ENCODE peak calls at places on chromosomes 4 and X, in seven cellular contexts. K is GM20000, G is A673, P is brain microvascular endothelial cell, T is heart right ventricle, Y is endothelial cell of umbilical vein, W is PC-3. J is an unnamed sample.

GRCh38 chr4:114077610-114078009 is 98.2 kb upstream of the ARSJ start:
- DNase-seq in G (peak; percentile 79), Y (peak; percentile 92), T (no peak), K (no peak), W (peak; percentile 77), P (peak; percentile 71), J (no peak)

GRCh38 chrX:43822015-43822414 is 60.2 kb downstream of the MAOB start:
- DNase-seq in G (no peak), T (no peak), W (peak; percentile 80), K (no peak), Y (no peak), P (no peak), J (no peak)

GRCh38 chr4:173505924-173506779 is 23.9 kb downstream of the HAND2 start:
- DNase-seq in T (peak; percentile 66), Y (peak; percentile 25), W (peak; percentile 56), K (peak; percentile 87), G (peak; percentile 89), P (peak; percentile 33), J (peak; percentile 79)

GRCh38 chr4:44446191-44446590 is 2.4 kb downstream of the KCTD8 start:
- DNase-seq in K (no peak), P (no peak), G (no peak), T (no peak), W (no peak), Y (no peak), J (no peak)

GRCh38 chr4:7160951-7161440 is 31.3 kb upstream of the SORCS2 start:
- DNase-seq in P (no peak), G (no peak), Y (no peak), T (no peak), W (no peak), K (no peak), J (no peak)

GRCh38 chr4:94342713-94343112 is at the start of gene HPGDS:
- DNase-seq in P (no peak), T (no peak), G (no peak), Y (no peak), W (no peak), K (no peak), J (no peak)

GRCh38 chr4:43113196-43113595 is 220.7 kb downstream of the GRXCR1 start:
- DNase-seq in K (no peak), T (no peak), Y (no peak), W (no peak), P (no peak), G (no peak), J (no peak)

GRCh38 chr4:169724251-169724650 is 33.5 kb downstream of the HPF1 start:
- DNase-seq in T (no peak), K (no peak), P (peak; percentile 31), W (no peak), Y (no peak), G (no peak), J (no peak)

GRCh38 chrX:13341491-13342101 is 21.7 kb upstream of the ATXN3L start:
- DNase-seq in G (no peak), Y (peak; percentile 59), K (no peak), T (no peak), W (peak; percentile 26), P (no peak), J (no peak)

GRCh38 chr4:102554482-102554881 is 53.3 kb downstream of the NFKB1 start:
- DNase-seq in K (no peak), T (peak; percentile 33), W (no peak), Y (no peak), G (no peak), P (peak; percentile 81), J (no peak)

GRCh38 chr4:87811977-87812376 is 12.6 kb downstream of the IBSP start:
- DNase-seq in T (no peak), Y (no peak), K (no peak), P (no peak), W (peak; percentile 3), G (no peak), J (no peak)

GRCh38 chrX:15359701-15360100 is 24.4 kb upstream of the PIGA start:
- DNase-seq in T (no peak), K (no peak), W (no peak), Y (no peak), P (no peak), G (no peak), J (no peak)

GRCh38 chrX:22351966-22352365 is 79.3 kb downstream of the CBLL2 start:
- DNase-seq in K (no peak), Y (peak; percentile 26), G (no peak), T (no peak), P (peak; percentile 5), W (peak; percentile 53), J (no peak)

GRCh38 chr4:158295053-158295452 is 84.8 kb downstream of the TMEM144 start:
- DNase-seq in W (no peak), Y (no peak), G (no peak), K (no peak), P (no peak), T (no peak), J (no peak)

GRCh38 chr4:47032405-47033106 is 1.2 kb downstream of the GABRB1 start:
- DNase-seq in K (peak; percentile 60), G (peak; percentile 87), W (no peak), Y (peak; percentile 38), T (peak; percentile 60), P (peak; percentile 56), J (peak; percentile 76)

DNA sequence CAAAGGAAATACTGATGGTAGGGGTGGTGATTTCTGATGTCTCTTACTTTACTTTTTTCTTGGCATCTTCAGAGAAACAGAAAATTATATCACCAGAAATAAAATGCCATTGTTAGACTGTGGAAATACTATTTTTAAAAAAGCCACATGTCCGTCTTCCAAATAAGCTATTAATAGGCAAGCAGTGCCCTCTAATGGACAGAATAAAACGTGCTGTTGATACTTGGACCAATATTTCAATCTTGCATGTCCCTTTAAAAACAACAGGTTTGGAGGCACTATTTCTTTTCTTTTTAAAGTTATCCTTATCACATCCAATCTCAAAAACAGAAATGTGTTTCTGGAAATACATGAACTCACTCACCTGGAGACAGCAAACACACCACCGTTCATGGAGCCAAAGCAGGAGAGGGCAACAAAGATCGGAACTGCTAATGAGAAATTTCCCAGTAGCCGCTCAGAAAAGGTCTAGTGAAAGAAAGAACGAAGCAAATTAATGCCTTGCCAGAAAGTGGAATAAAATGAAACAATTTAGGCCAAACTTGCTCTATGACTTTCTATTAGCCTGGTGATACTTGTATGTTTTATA is 59.2 kb downstream of the SLC7A11 start:
- DNase-seq in P (peak; percentile 60), W (peak; percentile 67), Y (peak; percentile 85), T (no peak), K (peak; percentile 15), G (peak; percentile 63), J (peak; percentile 10)
- TF ChIP-seq CTCF in P (peak; percentile 54), W (peak; percentile 73), Y (peak; percentile 48), T (peak; percentile 24), K (peak; percentile 40), G (peak; percentile 74), J (peak; percentile 65)

DNA sequence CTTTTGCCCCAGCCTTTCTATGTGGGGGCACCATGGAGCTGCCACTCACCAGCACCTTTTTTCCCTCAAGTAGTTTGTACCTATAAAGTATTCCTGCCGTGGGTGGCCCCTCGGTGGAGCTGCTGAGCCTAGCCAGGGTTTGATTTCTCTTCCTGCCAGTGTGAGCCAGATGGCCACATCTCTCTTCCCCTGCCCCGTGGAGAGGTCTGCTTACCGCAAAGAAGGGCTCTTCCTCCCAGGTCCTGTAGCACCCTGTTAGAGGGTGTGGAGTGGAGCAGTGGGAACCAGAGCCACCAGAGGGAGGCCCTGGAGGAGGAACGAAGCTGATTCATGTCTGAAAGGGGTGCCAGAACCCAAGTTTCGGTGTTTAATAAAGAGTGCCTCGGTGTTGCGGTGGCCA is 95.4 kb downstream of the PTTG2 start:
- DNase-seq in Y (peak; percentile 25), K (no peak), T (no peak), G (no peak), P (no peak), W (no peak), J (no peak)
- TF ChIP-seq CTCF in Y (no peak), K (no peak), T (no peak), G (no peak), P (peak; percentile 25), W (no peak), J (no peak)

GRCh38 chrX:153622661-153623309 is 23.8 kb upstream of the CCNQ start:
- DNase-seq in K (no peak), W (no peak), T (no peak), G (no peak), P (no peak), Y (no peak), J (no peak)

GRCh38 chrX:153620576-153620975 is 21.6 kb upstream of the CCNQ start:
- DNase-seq in K (no peak), P (no peak), T (no peak), W (no peak), Y (no peak), G (no peak), J (no peak)

GRCh38 chrX:153624196-153625091 is 22.6 kb upstream of the DUSP9 start:
- DNase-seq in W (no peak), G (no peak), P (no peak), Y (no peak), T (no peak), K (no peak), J (no peak)

GRCh38 chrX:153623310-153624029 is 23.5 kb upstream of the DUSP9 start:
- DNase-seq in Y (no peak), T (no peak), K (no peak), G (no peak), P (no peak), W (no peak), J (no peak)

DNA sequence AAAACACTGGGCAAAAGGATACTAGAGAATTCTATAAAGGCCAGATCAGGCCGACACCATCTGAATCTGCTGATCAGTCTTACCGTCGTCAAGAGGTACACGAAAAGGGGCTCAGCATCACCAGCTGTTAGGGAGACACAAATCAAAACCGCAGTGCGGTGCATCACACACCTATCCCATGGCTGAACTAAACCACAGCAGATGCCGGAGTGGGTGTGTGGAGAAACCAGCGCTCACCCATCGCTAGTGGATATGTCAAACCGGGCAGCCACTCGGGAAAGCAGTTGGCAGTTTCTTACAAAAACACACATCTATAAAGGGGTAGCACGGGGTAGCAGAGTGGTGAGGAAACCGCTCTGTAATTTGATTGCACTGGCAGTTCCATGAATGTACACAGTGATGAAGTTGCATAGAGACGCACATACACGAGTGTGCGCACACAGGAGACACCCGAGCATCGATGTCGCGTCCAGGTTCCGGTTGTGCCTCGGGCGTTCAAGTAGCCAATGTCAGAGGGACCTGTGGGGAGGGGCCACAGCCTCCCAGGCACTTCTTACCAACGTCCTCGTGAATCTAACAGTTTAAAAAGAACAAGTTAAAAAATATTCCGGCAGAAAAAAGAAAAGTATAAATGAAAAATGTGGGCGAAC is 23.1 kb upstream of the CCNQ start:
- DNase-seq in Y (no peak), T (no peak), W (no peak), P (no peak), G (no peak), K (no peak), J (no peak)
- TF ChIP-seq CTCF in Y (no peak), T (no peak), W (no peak), P (no peak), G (no peak), K (no peak), J (no peak)

DNA sequence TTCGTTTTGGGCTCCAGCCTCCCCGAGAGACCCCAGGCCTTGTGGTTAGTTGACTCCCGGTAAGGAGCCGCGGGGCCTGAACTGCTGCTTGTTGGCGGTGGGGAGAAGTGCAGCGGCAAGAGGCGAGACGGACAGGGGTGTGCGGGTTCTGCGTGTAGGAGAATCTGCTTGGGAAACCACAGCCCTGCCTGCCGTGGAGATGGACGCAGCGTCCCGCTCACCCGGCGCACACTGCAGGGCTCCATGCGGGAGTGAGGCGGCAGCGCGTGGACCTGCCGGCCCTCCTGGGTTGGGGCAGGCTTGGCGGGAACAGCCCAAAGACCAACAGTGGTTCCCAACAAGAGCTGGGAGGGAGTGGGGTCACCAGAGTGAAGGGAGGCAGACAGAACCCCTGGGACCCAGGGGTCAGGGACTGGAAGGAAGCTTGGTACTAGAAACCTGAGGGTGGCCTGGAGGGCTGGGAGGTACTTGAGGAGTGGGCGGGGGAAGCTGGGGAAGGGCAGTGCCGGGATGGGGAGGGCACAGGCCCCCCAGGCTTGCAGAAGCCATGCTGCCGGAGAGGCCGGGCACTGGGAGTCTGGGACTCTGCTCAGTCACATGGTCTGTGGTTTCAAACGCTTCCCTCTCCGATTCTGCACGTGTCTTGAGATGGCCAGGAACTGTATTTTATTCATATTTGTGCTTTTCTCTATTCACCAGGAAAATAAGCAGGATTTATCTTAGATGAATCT is 70.8 kb downstream of the RGS12 start:
- DNase-seq in W (no peak), P (no peak), Y (no peak), G (no peak), T (no peak), K (no peak), J (no peak)
- TF ChIP-seq CTCF in W (no peak), P (no peak), Y (no peak), G (no peak), T (no peak), K (no peak), J (no peak)